ENCODE peak calls at places on chromosomes 11 and 22, in six cellular contexts. W is hypothalamus; D is lung; V is neural crest cell; Q is SK-N-SH; E is activated CD8-positive, alpha-beta memory T cell treated with anti-CD3 and anti-CD28 coated beads for 24 hours. I is an unnamed sample.

GRCh38 chr11:27696112-27696511 is 4.1 kb downstream of the BDNF start:
- DNase-seq in W (no peak), D (no peak), V (no peak), Q (no peak), E (no peak), I (no peak)

GRCh38 chr11:44301856-44302231 is 8.1 kb downstream of the ALX4 start:
- DNase-seq in W (no peak), D (no peak), V (no peak), Q (no peak), E (no peak), I (no peak)

GRCh38 chr11:33734441-33735165 is 1.6 kb downstream of the CD59 start:
- DNase-seq in W (no peak), D (peak), V (no peak), Q (no peak), E (no peak), I (no peak)

GRCh38 chr11:27263046-27263445 is 100.0 kb downstream of the CCDC34 start:
- DNase-seq in W (no peak), D (no peak), V (no peak), Q (no peak), E (no peak), I (no peak)

GRCh38 chr22:40919446-40919845 is 31.7 kb upstream of the RBX1 start:
- DNase-seq in W (no peak), D (no peak), V (no peak), Q (no peak), E (no peak), I (no peak)

GRCh38 chr11:13314676-13315394 is 37.2 kb downstream of the BMAL1 start:
- DNase-seq in W (no peak), D (no peak), V (no peak), Q (no peak), E (no peak), I (no peak)

GRCh38 chr11:66491315-66491935 is 11.2 kb downstream of the DPP3 start:
- DNase-seq in W (no peak), D (no peak), V (no peak), Q (peak), E (no peak), I (no peak)

GRCh38 chr22:27358096-27358870 is 443.3 kb downstream of the MN1 start:
- DNase-seq in W (no peak), D (no peak), V (no peak), Q (no peak), E (no peak), I (no peak)

I was measured in C1 segment of cervical spinal cord.